ENCODE peak calls at places on chromosomes 3 and 15, in nine cellular contexts. E, W, H, G, T, D, Y, P and K are unnamed samples.

GRCh38 chr3:197505796-197506553 is 49.8 kb downstream of the BDH1 start:
- DNase-seq in H (no peak), E (no peak), P (no peak), W (no peak), D (no peak), G (no peak), Y (no peak), T (no peak), K (no peak)

GRCh38 chr3:186260726-186261125 is 101.3 kb downstream of the DGKG start:
- DNase-seq in Y (no peak), G (no peak), E (no peak), H (no peak), P (no peak), T (peak), D (no peak), W (no peak), K (no peak)

GRCh38 chr3:183400352-183400751 is 28.1 kb downstream of the MCF2L2 start:
- DNase-seq in H (no peak), Y (no peak), G (peak), E (no peak), P (no peak), D (no peak), W (no peak), T (no peak), K (no peak)

GRCh38 chr15:51861557-51862350 is 32.3 kb downstream of the TMOD3 start:
- DNase-seq in D (no peak), G (no peak), Y (peak), E (peak), T (no peak), P (no peak), W (no peak), H (peak), K (no peak)

GRCh38 chr3:145094355-145094941 is 1066.5 kb downstream of the PLOD2 start:
- DNase-seq in T (peak), W (peak), Y (peak), D (peak), P (no peak), E (no peak), G (peak), H (no peak), K (peak)

GRCh38 chr3:138222888-138223287 is 35.8 kb downstream of the ARMC8 start:
- DNase-seq in E (no peak), T (no peak), W (no peak), G (no peak), H (no peak), P (no peak), Y (no peak), D (no peak), K (no peak)

GRCh38 chr3:109132801-109133473 is 3.6 kb upstream of the C3orf85 start:
- DNase-seq in E (no peak), T (no peak), H (no peak), Y (peak), W (no peak), D (peak), G (no peak), P (no peak), K (no peak)

GRCh38 chr15:31235298-31236183 is 91.1 kb upstream of the KLF13 start:
- DNase-seq in H (no peak), T (peak), W (no peak), D (no peak), P (no peak), G (no peak), Y (no peak), E (no peak), K (peak)

GRCh38 chr15:48913141-48913540 is 35.2 kb downstream of the EID1 start:
- DNase-seq in E (no peak), Y (peak), D (peak), T (no peak), W (no peak), G (no peak), P (no peak), H (no peak), K (no peak)

GRCh38 chr3:127428344-127429001 is 140.6 kb upstream of the PRR20G start:
- DNase-seq in D (no peak), W (no peak), T (no peak), G (no peak), H (no peak), Y (peak), P (no peak), E (no peak), K (no peak)

GRCh38 chr3:12472000-12472399 is 12.3 kb upstream of the TSEN2 start:
- DNase-seq in Y (no peak), G (no peak), E (no peak), P (no peak), W (no peak), D (no peak), T (no peak), H (no peak), K (no peak)

GRCh38 chr3:40129981-40130380 is 179.5 kb upstream of the EIF1B start:
- DNase-seq in H (no peak), E (no peak), D (no peak), T (no peak), P (no peak), G (no peak), Y (no peak), W (no peak), K (no peak)

GRCh38 chr15:65426216-65426853 is 3.6 kb upstream of the IGDCC4 start:
- DNase-seq in P (no peak), H (no peak), W (no peak), Y (no peak), T (no peak), E (no peak), D (no peak), G (no peak), K (no peak)

GRCh38 chr15:31975446-31976229 is 54.7 kb upstream of the CHRNA7 start:
- DNase-seq in P (no peak), T (no peak), D (peak), E (no peak), G (peak), Y (no peak), H (no peak), W (no peak), K (peak)

GRCh38 chr15:84658788-84659411 is 901 bp upstream of the NMB start:
- DNase-seq in P (no peak), E (no peak), D (no peak), T (no peak), H (no peak), W (no peak), G (no peak), Y (no peak), K (no peak)

GRCh38 chr3:134487406-134487805 is 1.5 kb downstream of the CEP63 start:
- DNase-seq in P (no peak), Y (peak), W (no peak), E (no peak), T (no peak), G (no peak), H (no peak), D (peak), K (no peak)

GRCh38 chr3:32105291-32106131 is 909 bp upstream of the GPD1L start:
- DNase-seq in Y (peak), T (no peak), P (no peak), G (no peak), H (no peak), D (peak), W (no peak), E (no peak), K (no peak)

GRCh38 chr3:160566499-160566898 is 1.1 kb upstream of the KPNA4 start:
- DNase-seq in Y (no peak), E (no peak), P (no peak), T (no peak), D (peak), W (no peak), H (no peak), G (no peak), K (no peak)

GRCh38 chr3:123419156-123419849 is 29.6 kb downstream of the ADCY5 start:
- DNase-seq in H (no peak), T (no peak), D (no peak), G (no peak), W (no peak), Y (no peak), P (no peak), E (no peak), K (no peak)

GRCh38 chr3:139106013-139106932 is 61.6 kb upstream of the PRR23C start:
- DNase-seq in P (no peak), E (no peak), Y (no peak), H (no peak), W (no peak), T (no peak), D (no peak), G (no peak), K (no peak)